ENCODE peak calls at places on chromosomes 11 and 22, in eight cellular contexts. One of them, this sample, is unnamed.

GRCh38 chr11:297666-298405 is 1.5 kb downstream of the IFITM5 start:
- DNase-seq in SW 1271: no peak
- DNase-seq in heart right ventricle: no peak
- DNase-seq in NT2/D1: no peak
- DNase-seq in HCT116: no peak
- DNase-seq in CD4-positive, alpha-beta T cell: no peak
- DNase-seq in skeletal muscle cell: no peak
- DNase-seq in AG10803: peak
- DNase-seq in this sample: no peak

GRCh38 chr22:30828187-30829155 is 133.8 kb downstream of the OSBP2 start:
- DNase-seq in CD4-positive, alpha-beta T cell: no peak
- DNase-seq in HCT116: no peak
- DNase-seq in skeletal muscle cell: no peak
- DNase-seq in NT2/D1: no peak
- DNase-seq in AG10803: no peak
- DNase-seq in heart right ventricle: no peak
- DNase-seq in SW 1271: no peak
- DNase-seq in this sample: no peak

GRCh38 chr22:48500481-48501230 is 1327.0 kb downstream of the BRD1 start:
- DNase-seq in SW 1271: no peak
- DNase-seq in NT2/D1: no peak
- DNase-seq in CD4-positive, alpha-beta T cell: no peak
- DNase-seq in AG10803: no peak
- DNase-seq in HCT116: no peak
- DNase-seq in skeletal muscle cell: no peak
- DNase-seq in heart right ventricle: no peak
- DNase-seq in this sample: no peak

GRCh38 chr11:103633037-103633788 is 403.2 kb upstream of the DDI1 start:
- DNase-seq in heart right ventricle: no peak
- DNase-seq in CD4-positive, alpha-beta T cell: no peak
- DNase-seq in AG10803: peak
- DNase-seq in SW 1271: peak
- DNase-seq in HCT116: no peak
- DNase-seq in NT2/D1: no peak
- DNase-seq in skeletal muscle cell: no peak
- DNase-seq in this sample: peak

GRCh38 chr11:71432761-71433647 is 15.2 kb downstream of the DHCR7 start:
- DNase-seq in AG10803: no peak
- DNase-seq in CD4-positive, alpha-beta T cell: no peak
- DNase-seq in HCT116: no peak
- DNase-seq in heart right ventricle: no peak
- DNase-seq in skeletal muscle cell: no peak
- DNase-seq in SW 1271: no peak
- DNase-seq in NT2/D1: no peak
- DNase-seq in this sample: no peak

GRCh38 chr11:47399860-47400812 is 8.3 kb upstream of the SLC39A13 start:
- DNase-seq in AG10803: no peak
- DNase-seq in skeletal muscle cell: no peak
- DNase-seq in NT2/D1: no peak
- DNase-seq in HCT116: no peak
- DNase-seq in SW 1271: no peak
- DNase-seq in CD4-positive, alpha-beta T cell: peak
- DNase-seq in heart right ventricle: no peak
- DNase-seq in this sample: no peak

GRCh38 chr11:79441159-79441875 is 487 bp upstream of the TENM4 start:
- DNase-seq in NT2/D1: no peak
- DNase-seq in HCT116: no peak
- DNase-seq in skeletal muscle cell: no peak
- DNase-seq in AG10803: peak
- DNase-seq in heart right ventricle: no peak
- DNase-seq in CD4-positive, alpha-beta T cell: no peak
- DNase-seq in SW 1271: no peak
- DNase-seq in this sample: peak

GRCh38 chr11:13030857-13031256 is 21.7 kb downstream of the RASSF10 start:
- DNase-seq in NT2/D1: no peak
- DNase-seq in HCT116: no peak
- DNase-seq in AG10803: no peak
- DNase-seq in heart right ventricle: peak
- DNase-seq in skeletal muscle cell: no peak
- DNase-seq in CD4-positive, alpha-beta T cell: no peak
- DNase-seq in SW 1271: no peak
- DNase-seq in this sample: no peak

This sample was measured in neuronal stem cell.